ENCODE peak calls at places on chromosomes 7 and 10, in five cellular contexts. X is right atrium auricular region; M is prostate gland; D is CD4-positive, alpha-beta memory T cell; E is ovary. G is an unnamed sample. For H3K4me1, the result is how much of the 10 kb centered on the place peaks cover.

GRCh38 chr7:47714669-47715607 is 133.0 kb upstream of the TNS3 start:
- DNase-seq in X (no peak), M (no peak), D (no peak), E (no peak), G (no peak)

GRCh38 chr7:134552105-134552504 is 3.2 kb downstream of the AKR1B15 start:
- DNase-seq in X (no peak), M (no peak), D (no peak), E (no peak), G (no peak)

GRCh38 chr10:119575506-119575905 is 21.3 kb downstream of the TIAL1 start:
- DNase-seq in X (no peak), M (no peak), D (peak), E (no peak), G (no peak)

GRCh38 chr10:90871279-90871760 is 454 bp upstream of the RPP30 start:
- DNase-seq in X (no peak), M (no peak), D (peak), E (peak), G (peak)

GRCh38 chr7:26688936-26689506 is 175.4 kb downstream of the SKAP2 start:
- DNase-seq in X (no peak), M (no peak), D (no peak), E (no peak), G (no peak)

GRCh38 chr7:141464551-141464950 is 86.7 kb upstream of the AGK start:
- DNase-seq in X (no peak), M (no peak), D (no peak), E (no peak), G (no peak)

GRCh38 chr7:27684491-27684890 is 21.8 kb upstream of the HIBADH start:
- DNase-seq in X (no peak), M (no peak), D (no peak), E (no peak), G (no peak)

GRCh38 chr10:78899996-78900714 is 168.6 kb upstream of the ZMIZ1 start:
- DNase-seq in X (peak), M (no peak), D (no peak), E (peak), G (peak)

GRCh38 chr7:85820702-85821443 is 634.0 kb upstream of the SEMA3D start:
- DNase-seq in X (no peak), M (no peak), D (no peak), E (no peak), G (no peak)

GRCh38 chr10:8146650-8147049 is 92.2 kb downstream of the GATA3 start:
- DNase-seq in X (no peak), M (no peak), D (no peak), E (no peak), G (no peak)

GRCh38 chr10:59266321-59266720 is 89.9 kb downstream of the PHYHIPL start:
- DNase-seq in X (no peak), M (no peak), D (no peak), E (no peak), G (no peak)
- H3K4me3 ChIP-seq in X (no peak), M (no peak), D (no peak), E (no peak), G (no peak)

DNA sequence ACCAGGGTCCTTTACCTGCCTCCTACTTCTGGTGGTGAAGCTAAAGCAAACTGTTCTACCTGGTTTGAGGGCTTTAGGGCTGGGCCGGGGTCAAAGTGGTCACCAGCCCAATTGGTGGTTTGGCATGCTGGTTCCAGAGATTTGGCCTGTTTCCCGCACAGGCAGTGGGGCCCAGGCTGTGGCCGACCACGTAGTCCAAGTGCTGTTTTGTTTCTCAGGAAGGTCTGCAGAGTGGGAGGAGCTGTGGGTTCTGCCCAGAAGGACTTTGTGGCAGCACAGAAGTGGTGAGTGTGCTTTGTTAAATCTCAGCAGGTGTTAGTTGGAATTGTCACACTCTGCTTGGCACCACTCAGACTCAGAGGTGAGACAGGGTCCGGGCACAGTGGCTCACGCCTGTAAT is 85.8 kb downstream of the MKX start:
- DNase-seq in X (no peak), M (no peak), D (no peak), E (no peak), G (no peak)
- H3K4me1 ChIP-seq in X (under half), M (under half), D (under half), E (under half), G (under half)

GRCh38 chr7:109963741-109964140 is 1127.2 kb upstream of the LRRN3 start:
- DNase-seq in X (no peak), M (no peak), D (no peak), E (no peak), G (no peak)

GRCh38 chr7:109967401-109967800 is 1123.5 kb upstream of the LRRN3 start:
- DNase-seq in X (no peak), M (no peak), D (no peak), E (no peak), G (no peak)

GRCh38 chr7:109964780-109965179 is 1126.1 kb upstream of the LRRN3 start:
- DNase-seq in X (no peak), M (no peak), D (no peak), E (no peak), G (no peak)
- H3K4me3 ChIP-seq in X (no peak), M (no peak), D (no peak), E (no peak), G (no peak)

DNA sequence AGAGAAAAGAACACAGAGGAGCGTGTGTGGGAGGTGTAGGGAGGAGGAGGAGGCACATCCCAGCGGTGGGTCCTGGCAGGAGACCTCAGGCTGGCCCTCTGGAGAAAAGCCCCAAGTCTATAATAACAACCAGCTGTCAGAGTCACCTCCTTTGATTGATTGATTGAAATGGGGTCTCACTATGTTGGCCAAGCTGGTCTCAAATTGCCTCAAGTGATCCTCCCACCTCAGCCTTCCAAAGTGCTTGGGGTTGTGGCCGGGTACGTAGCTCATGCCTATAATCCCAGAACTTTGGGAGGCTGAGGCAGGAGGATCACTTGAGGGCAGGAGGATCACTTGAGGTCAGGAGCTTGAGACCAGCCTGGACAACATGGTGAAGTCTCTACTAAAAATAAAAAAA is 103.0 kb upstream of the ANLN start:
- DNase-seq in X (no peak), M (no peak), D (no peak), E (no peak), G (no peak)
- H3K4me1 ChIP-seq in X (under half), M (under half), D (half or more), E (under half), G (half or more)

G was measured in psoas muscle.